ENCODE peak calls at places on chromosomes 7 and 10, in eight cellular contexts. L, I, P, Y, Q, A, H and R are unnamed samples.

GRCh38 chr10:96524745-96525144 is 11.0 kb upstream of the TLL2 start:
- DNase-seq in L (no peak), I (no peak), P (no peak), Y (no peak), Q (no peak), A (no peak), H (no peak), R (no peak)

GRCh38 chr7:50832744-50833143 is 50.0 kb upstream of the GRB10 start:
- DNase-seq in L (no peak), I (peak; percentile 48), P (peak; percentile 40), Y (no peak), Q (no peak), A (no peak), H (no peak), R (no peak)

GRCh38 chr10:92816106-92816505 is 32.2 kb upstream of the EXOC6 start:
- DNase-seq in L (no peak), I (no peak), P (no peak), Y (no peak), Q (no peak), A (no peak), H (no peak), R (no peak)

GRCh38 chr10:13195016-13195415 is 33.7 kb downstream of the MCM10 start:
- DNase-seq in L (no peak), I (no peak), P (no peak), Y (no peak), Q (no peak), A (no peak), H (no peak), R (no peak)

GRCh38 chr10:132179551-132180392 is 7.0 kb upstream of the DPYSL4 start:
- DNase-seq in L (no peak), I (no peak), P (no peak), Y (no peak), Q (no peak), A (no peak), H (no peak), R (no peak)

GRCh38 chr10:95305606-95306385 is 15.0 kb upstream of the PDLIM1 start:
- DNase-seq in L (no peak), I (no peak), P (no peak), Y (no peak), Q (no peak), A (no peak), H (no peak), R (no peak)

GRCh38 chr10:133098426-133099124 is 10.9 kb downstream of the ADGRA1 start:
- DNase-seq in L (no peak), I (no peak), P (no peak), Y (no peak), Q (no peak), A (no peak), H (no peak), R (no peak)

GRCh38 chr10:113960617-113961260 is 82.9 kb upstream of the ADRB1 start:
- DNase-seq in L (no peak), I (no peak), P (no peak), Y (no peak), Q (no peak), A (peak; percentile 28), H (no peak), R (peak; percentile 53)

GRCh38 chr7:31906479-31907171 is 163.6 kb downstream of the PDE1C start:
- DNase-seq in L (no peak), I (no peak), P (no peak), Y (no peak), Q (no peak), A (no peak), H (no peak), R (no peak)

GRCh38 chr10:61987951-61988379 is 86.5 kb downstream of the ARID5B start:
- DNase-seq in L (no peak), I (peak; percentile 76), P (no peak), Y (no peak), Q (no peak), A (no peak), H (no peak), R (no peak)

GRCh38 chr10:44924261-44925040 is 13.3 kb downstream of the TMEM72 start:
- DNase-seq in L (no peak), I (no peak), P (no peak), Y (no peak), Q (no peak), A (no peak), H (no peak), R (no peak)

GRCh38 chr7:2554654-2555053 is 670 bp downstream of the BRAT1 start:
- DNase-seq in L (no peak), I (no peak), P (no peak), Y (no peak), Q (no peak), A (no peak), H (no peak), R (no peak)

GRCh38 chr7:50226669-50227068 is 77.8 kb upstream of the IKZF1 start:
- DNase-seq in L (no peak), I (no peak), P (no peak), Y (no peak), Q (no peak), A (no peak), H (no peak), R (no peak)

GRCh38 chr7:144027070-144027469 is 21.7 kb upstream of the OR2A5 start:
- DNase-seq in L (no peak), I (peak; percentile 57), P (no peak), Y (no peak), Q (no peak), A (no peak), H (peak; percentile 56), R (no peak)

GRCh38 chr7:27160147-27160545 is 3.7 kb upstream of the HOXA7 start:
- DNase-seq in L (peak; percentile 9), I (no peak), P (no peak), Y (no peak), Q (no peak), A (no peak), H (no peak), R (no peak)

GRCh38 chr10:128854965-128855364 is 612.1 kb upstream of the MGMT start:
- DNase-seq in L (peak; percentile 76), I (no peak), P (no peak), Y (no peak), Q (no peak), A (no peak), H (peak; percentile 91), R (peak; percentile 91)

GRCh38 chr10:87844837-87845623 is 18.3 kb downstream of the KLLN start:
- DNase-seq in L (no peak), I (peak; percentile 50), P (no peak), Y (no peak), Q (no peak), A (no peak), H (no peak), R (no peak)

GRCh38 chr10:116080553-116080952 is 192.5 kb downstream of the GFRA1 start:
- DNase-seq in L (no peak), I (no peak), P (peak; percentile 51), Y (no peak), Q (no peak), A (no peak), H (no peak), R (no peak)

GRCh38 chr10:3781458-3782098 is 3.4 kb downstream of the KLF6 start:
- DNase-seq in L (peak; percentile 58), I (peak; percentile 83), P (no peak), Y (peak; percentile 52), Q (no peak), A (no peak), H (no peak), R (no peak)

GRCh38 chr10:110487411-110488123 is 10.1 kb upstream of the DUSP5 start:
- DNase-seq in L (no peak), I (peak; percentile 65), P (no peak), Y (no peak), Q (no peak), A (no peak), H (no peak), R (no peak)

GRCh38 chr10:34290412-34291082 is 524.5 kb downstream of the PARD3 start:
- DNase-seq in L (peak; percentile 37), I (peak; percentile 96), P (no peak), Y (no peak), Q (no peak), A (no peak), H (no peak), R (no peak)

GRCh38 chr7:119320316-119320715 is 952.7 kb upstream of the KCND2 start:
- DNase-seq in L (no peak), I (no peak), P (no peak), Y (no peak), Q (no peak), A (no peak), H (no peak), R (no peak)

GRCh38 chr7:23100697-23101096 is 4.9 kb upstream of the KLHL7 start:
- DNase-seq in L (no peak), I (no peak), P (no peak), Y (no peak), Q (peak; percentile 3), A (no peak), H (no peak), R (no peak)

GRCh38 chr7:6338551-6339274 is 66.3 kb upstream of the CYTH3 start:
- DNase-seq in L (no peak), I (no peak), P (no peak), Y (no peak), Q (no peak), A (no peak), H (no peak), R (no peak)

GRCh38 chr7:82975811-82976468 is 186.7 kb downstream of the PCLO start:
- DNase-seq in L (no peak), I (no peak), P (no peak), Y (no peak), Q (no peak), A (no peak), H (no peak), R (no peak)

GRCh38 chr10:119644215-119644826 is 6.9 kb upstream of the BAG3 start:
- DNase-seq in L (no peak), I (no peak), P (no peak), Y (no peak), Q (no peak), A (no peak), H (no peak), R (no peak)